ENCODE peak calls at places on chromosomes 4 and X, in four cellular contexts. B, I, P and H are unnamed samples.

GRCh38 chr4:116500225-116500624 is 585.2 kb downstream of the TRAM1L1 start:
- DNase-seq in I (no peak), P (no peak), B (no peak), H (no peak)

GRCh38 chr4:78569291-78569821 is 17.8 kb downstream of the ANXA3 start:
- DNase-seq in B (no peak), P (no peak), I (no peak), H (no peak)

GRCh38 chrX:131830400-131831184 is 192.5 kb upstream of the STK26 start:
- DNase-seq in B (peak), I (peak), P (peak), H (no peak)

GRCh38 chrX:13876652-13877051 is 59.8 kb upstream of the GPM6B start:
- DNase-seq in B (no peak), P (no peak), I (no peak), H (no peak)

GRCh38 chr4:23811045-23811620 is 78.7 kb downstream of the PPARGC1A start:
- DNase-seq in B (no peak), I (no peak), P (no peak), H (no peak)

GRCh38 chrX:106481341-106481740 is 130.4 kb upstream of the RADX start:
- DNase-seq in I (peak), P (peak), B (no peak), H (no peak)

GRCh38 chr4:5142726-5143125 is 91.4 kb downstream of the STK32B start:
- DNase-seq in P (no peak), B (no peak), I (peak), H (no peak)

GRCh38 chrX:2492536-2493218 is 8.1 kb downstream of the DHRSX start:
- DNase-seq in I (no peak), P (no peak), B (no peak), H (no peak)

GRCh38 chr4:162909952-162910351 is 256.7 kb downstream of the NAF1 start:
- DNase-seq in I (no peak), P (no peak), B (no peak), H (no peak)

GRCh38 chr4:185017964-185018772 is at the start of gene HELT:
- DNase-seq in P (no peak), I (no peak), B (no peak), H (no peak)

GRCh38 chr4:83618431-83618830 is 82.5 kb downstream of the GPAT3 start:
- DNase-seq in B (no peak), P (no peak), I (peak), H (no peak)

GRCh38 chr4:61511716-61512488 is 311.8 kb downstream of the ADGRL3 start:
- DNase-seq in I (no peak), P (no peak), B (no peak), H (no peak)

GRCh38 chr4:1600211-1600780 is 83.8 kb downstream of the FAM53A start:
- DNase-seq in I (no peak), P (no peak), B (no peak), H (no peak)

GRCh38 chr4:94345984-94346383 is 3.3 kb upstream of the HPGDS start:
- DNase-seq in B (no peak), P (no peak), I (no peak), H (no peak)

GRCh38 chr4:105474110-105474518 is 252 bp upstream of the PPA2 start:
- DNase-seq in P (no peak), I (no peak), B (no peak), H (peak)

GRCh38 chrX:153867139-153867538 is 18.8 kb downstream of the L1CAM start:
- DNase-seq in I (no peak), P (no peak), B (no peak), H (peak)

GRCh38 chr4:140238353-140239041 is 84.5 kb upstream of the MAML3 start:
- DNase-seq in I (no peak), B (peak), P (no peak), H (no peak)

GRCh38 chr4:89539374-89539773 is 231.8 kb upstream of the GPRIN3 start:
- DNase-seq in P (no peak), B (no peak), I (no peak), H (no peak)

GRCh38 chr4:145014365-145014764 is 83.6 kb downstream of the ANAPC10 start:
- DNase-seq in P (no peak), B (no peak), I (no peak), H (no peak)

GRCh38 chr4:145012841-145013240 is 85.2 kb downstream of the ANAPC10 start:
- DNase-seq in I (no peak), P (no peak), B (peak), H (no peak)

GRCh38 chr4:145011636-145012035 is 86.4 kb downstream of the ANAPC10 start:
- DNase-seq in B (no peak), P (no peak), I (no peak), H (no peak)
- TF ChIP-seq SPI1 in B (no peak), P (no peak), I (no peak), H (no peak)

DNA sequence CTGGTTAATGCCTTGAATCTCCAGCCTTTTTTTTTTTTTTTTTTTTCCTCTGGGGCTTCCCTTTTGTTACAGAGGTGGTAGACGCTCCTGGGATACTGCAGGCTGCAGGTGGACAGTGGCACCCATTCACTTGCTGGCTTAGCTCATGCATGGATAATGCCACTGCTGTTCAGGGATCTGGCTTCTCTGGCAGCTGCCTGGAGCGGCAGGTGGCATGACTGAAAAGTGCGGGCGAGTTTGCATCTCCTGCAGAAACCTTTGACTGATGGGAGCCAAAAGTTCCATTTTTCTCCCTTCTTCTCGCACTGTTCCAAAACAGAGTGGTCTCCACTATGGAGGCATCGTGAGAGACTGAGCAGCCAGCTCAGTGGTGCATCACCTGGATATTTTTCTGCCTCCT is 5.9 kb upstream of the STIM2 start:
- DNase-seq in I (no peak), B (no peak), P (no peak), H (no peak)
- TF ChIP-seq SPI1 in I (no peak), B (no peak), P (no peak), H (no peak)

GRCh38 chr4:76800902-76801301 is 97.0 kb downstream of the SOWAHB start:
- DNase-seq in B (no peak), I (no peak), P (peak), H (no peak)

GRCh38 chr4:76799718-76800117 is 98.2 kb downstream of the SOWAHB start:
- DNase-seq in I (no peak), B (no peak), P (no peak), H (no peak)

GRCh38 chr4:76802546-76803021 is 95.4 kb downstream of the SOWAHB start:
- DNase-seq in P (no peak), I (no peak), B (no peak), H (no peak)

GRCh38 chr4:76803522-76803921 is 94.4 kb downstream of the SOWAHB start:
- DNase-seq in P (no peak), B (no peak), I (peak), H (no peak)

GRCh38 chr4:76801621-76802545 is 96.1 kb downstream of the SOWAHB start:
- DNase-seq in I (no peak), B (no peak), P (no peak), H (no peak)
- TF ChIP-seq SPI1 in I (no peak), B (no peak), P (no peak), H (no peak)

GRCh38 chrX:69161371-69161770 is 3.9 kb downstream of the PJA1 start:
- DNase-seq in I (no peak), P (no peak), B (no peak), H (no peak)

GRCh38 chrX:69156638-69157037 is 8.6 kb downstream of the PJA1 start:
- DNase-seq in P (no peak), I (no peak), B (no peak), H (no peak)

GRCh38 chrX:69155786-69156520 is 9.3 kb downstream of the PJA1 start:
- DNase-seq in B (no peak), P (no peak), I (no peak), H (no peak)

GRCh38 chrX:69161786-69162349 is 3.4 kb downstream of the PJA1 start:
- DNase-seq in P (no peak), B (no peak), I (no peak), H (no peak)

DNA sequence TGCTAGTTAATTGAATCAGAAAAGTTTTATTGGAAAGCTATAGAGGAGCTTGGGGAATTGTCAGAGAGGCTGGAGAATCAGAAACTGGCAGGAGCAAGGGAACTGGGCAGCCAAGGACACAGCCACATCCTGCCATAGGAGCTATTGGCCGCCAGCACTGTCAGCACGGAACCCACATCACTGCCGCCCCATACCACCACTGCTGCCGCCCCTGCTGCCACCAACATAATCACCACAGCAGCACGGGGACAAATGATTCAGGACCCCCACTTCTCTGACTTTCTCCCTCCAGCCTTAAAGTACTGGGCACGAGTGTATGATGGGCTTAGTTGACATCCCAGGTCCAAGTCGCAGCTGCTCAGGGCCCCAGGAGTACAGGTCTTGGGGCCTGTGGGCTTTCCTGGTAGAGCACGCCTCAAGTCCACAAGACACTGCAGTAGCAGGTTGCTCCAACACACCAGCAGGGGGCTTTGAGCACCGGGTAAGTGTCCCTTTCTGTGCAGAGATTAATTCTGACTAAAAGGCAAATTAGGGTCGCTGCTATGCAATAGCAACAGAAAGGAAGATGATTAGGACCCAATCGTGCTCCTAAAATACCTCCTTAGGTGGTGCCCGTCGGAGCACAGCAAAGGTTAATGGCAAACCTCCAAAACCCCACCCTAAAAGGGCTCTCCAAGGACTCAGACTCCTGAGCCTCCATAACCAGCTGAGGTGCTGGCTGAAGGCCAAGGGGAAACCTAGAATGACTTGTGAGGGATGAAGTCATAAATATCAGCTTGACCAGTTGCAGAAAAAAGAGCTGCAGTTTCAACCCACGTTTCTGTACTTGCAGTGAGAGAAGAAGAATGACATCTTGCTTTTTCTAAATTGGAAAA is 6.8 kb downstream of the PJA1 start:
- DNase-seq in I (peak), P (no peak), B (no peak), H (no peak)
- TF ChIP-seq SPI1 in I (no peak), P (no peak), B (no peak), H (no peak)

GRCh38 chr4:69881173-69881773 is 21.3 kb upstream of the SULT1E1 start:
- DNase-seq in I (peak), P (no peak), B (peak), H (peak)
- TF ChIP-seq SPI1 in I (no peak), P (no peak), B (no peak), H (no peak)

DNA sequence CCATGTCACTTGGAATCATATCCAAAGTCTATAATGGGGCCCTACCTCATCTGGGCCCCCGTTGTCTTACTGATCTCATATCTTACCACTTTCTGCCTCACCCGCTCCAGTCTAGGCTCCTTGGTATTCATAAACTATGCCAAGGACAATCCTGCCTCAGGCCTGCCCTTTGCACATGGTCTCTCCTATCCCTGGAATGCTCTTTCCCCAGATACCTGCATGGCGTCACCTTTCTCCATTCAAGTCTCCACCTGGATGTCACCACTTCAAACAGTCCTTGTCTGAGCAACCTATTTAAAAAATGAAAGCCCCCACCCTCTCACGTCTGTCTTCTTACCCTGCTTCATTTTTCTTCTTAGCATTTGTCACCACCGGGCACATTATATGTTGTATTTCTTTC is 8.2 kb downstream of the VGLL1 start:
- DNase-seq in P (no peak), I (no peak), B (no peak), H (no peak)
- TF ChIP-seq SPI1 in P (no peak), I (no peak), B (no peak), H (no peak)